ENCODE peak calls at places on chromosomes 4 and X, in eight cellular contexts. G is left lung; C is heart left ventricle; K is CD8-positive, alpha-beta T cell; O is HL-60; V is CD4-positive, alpha-beta T cell; T is A673; H is left ventricle myocardium inferior. E is an unnamed sample.

GRCh38 chr4:146224331-146224966 is 10.1 kb downstream of the REELD1 start:
- DNase-seq in V (no peak), T (no peak), O (no peak), C (no peak), G (no peak), K (no peak), H (no peak), E (no peak)

GRCh38 chr4:119138046-119138445 is 2.4 kb downstream of the MYOZ2 start:
- DNase-seq in K (no peak), C (no peak), T (peak; percentile 14), V (no peak), H (no peak), O (no peak), G (no peak), E (no peak)

GRCh38 chrX:39308126-39308525 is 506.9 kb downstream of the MID1IP1 start:
- DNase-seq in G (no peak), T (no peak), O (no peak), V (no peak), C (no peak), K (no peak), H (no peak), E (no peak)

GRCh38 chrX:15737957-15738685 is at the start of gene CA5B:
- DNase-seq in T (peak; percentile 89), G (peak; percentile 97), O (peak; percentile 86), K (peak; percentile 100), C (peak; percentile 90), V (peak; percentile 97), H (peak; percentile 90), E (peak; percentile 92)

GRCh38 chr4:109560687-109561452 is 824 bp downstream of the MCUB start:
- DNase-seq in C (peak; percentile 27), T (peak; percentile 53), O (peak; percentile 26), V (peak; percentile 33), K (peak; percentile 59), G (peak; percentile 85), H (peak; percentile 30), E (no peak)

GRCh38 chrX:134599173-134599914 is 58.9 kb downstream of the PLAC1 start:
- DNase-seq in C (peak; percentile 9), H (no peak), O (no peak), T (no peak), G (no peak), V (no peak), K (no peak), E (no peak)

GRCh38 chr4:135838889-135839288 is 1637.3 kb upstream of the PABPC4L start:
- DNase-seq in K (no peak), V (no peak), O (no peak), H (no peak), T (peak; percentile 41), G (no peak), C (no peak), E (no peak)

GRCh38 chrX:122188751-122189150 is 995.3 kb upstream of the GRIA3 start:
- DNase-seq in H (no peak), T (no peak), C (no peak), V (no peak), K (no peak), G (no peak), O (no peak), E (no peak)

GRCh38 chr4:52102587-52102986 is 51.5 kb downstream of the SPATA18 start:
- DNase-seq in K (no peak), G (no peak), C (no peak), T (no peak), H (no peak), V (no peak), O (no peak), E (no peak)

GRCh38 chr4:31647776-31648175 is 927.6 kb downstream of the PCDH7 start:
- DNase-seq in C (no peak), G (no peak), O (no peak), H (no peak), V (no peak), K (no peak), T (no peak), E (no peak)

GRCh38 chr4:64497526-64497925 is 88.3 kb upstream of the TECRL start:
- DNase-seq in V (no peak), G (no peak), H (no peak), K (no peak), C (no peak), T (no peak), O (no peak), E (no peak)

GRCh38 chr4:143617994-143618679 is 82.3 kb downstream of the FREM3 start:
- DNase-seq in C (no peak), T (no peak), G (no peak), V (no peak), H (no peak), O (no peak), K (no peak), E (no peak)
- H3K27me3 ChIP-seq in C (no peaks in the 10 kb centered on the region), T (peaks cover 5% of the 10 kb centered on the region), G (no peaks in the 10 kb centered on the region), V (no peaks in the 10 kb centered on the region), H (no peaks in the 10 kb centered on the region), O (peaks cover 11% of the 10 kb centered on the region), K (no peaks in the 10 kb centered on the region), E (no peaks in the 10 kb centered on the region)

GRCh38 chr4:153679476-153679875 is 4.6 kb upstream of the TLR2 start:
- DNase-seq in V (no peak), K (no peak), H (no peak), C (no peak), O (no peak), G (no peak), T (no peak), E (no peak)
- TF ChIP-seq CTCF in V (no peak), K (no peak), H (no peak), C (no peak), O (no peak), G (no peak), T (no peak), E (no peak)

GRCh38 chr4:124907881-124908280 is 195.3 kb upstream of the ANKRD50 start:
- DNase-seq in H (no peak), G (no peak), V (no peak), C (no peak), T (no peak), K (no peak), O (no peak), E (no peak)

GRCh38 chr4:124903995-124904722 is 191.6 kb upstream of the ANKRD50 start:
- DNase-seq in H (peak; percentile 18), G (no peak), C (peak; percentile 42), V (no peak), T (peak; percentile 75), K (no peak), O (no peak), E (peak; percentile 78)

GRCh38 chr4:124899997-124900396 is 187.5 kb upstream of the ANKRD50 start:
- DNase-seq in V (no peak), T (no peak), K (no peak), G (no peak), H (no peak), C (no peak), O (no peak), E (no peak)

GRCh38 chr4:124904723-124905390 is 192.3 kb upstream of the ANKRD50 start:
- DNase-seq in G (no peak), V (no peak), C (no peak), H (no peak), T (no peak), O (no peak), K (no peak), E (no peak)

DNA sequence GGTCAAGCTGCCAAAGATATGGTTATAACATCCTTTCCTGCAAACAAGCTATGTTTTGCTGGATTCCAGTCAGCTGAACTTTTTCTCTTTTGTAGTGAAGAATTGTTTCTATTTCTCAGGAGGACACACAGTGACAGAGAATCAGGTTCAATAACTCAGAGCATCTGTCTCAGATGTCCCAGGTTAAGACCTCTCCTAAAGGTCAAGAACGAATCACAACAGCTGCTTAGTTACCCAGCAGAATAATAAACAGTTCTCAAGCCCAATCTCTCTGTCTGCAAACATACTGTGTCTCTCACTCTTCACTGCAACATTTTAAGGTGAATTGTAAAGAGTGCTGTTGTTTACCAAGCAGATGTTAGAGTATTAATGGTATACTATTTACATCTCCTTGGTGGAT is 189.6 kb upstream of the ANKRD50 start:
- DNase-seq in G (no peak), K (no peak), C (no peak), T (no peak), V (no peak), O (no peak), H (no peak), E (no peak)
- H3K27me3 ChIP-seq in G (no peaks in the 10 kb centered on the region), K (no peaks in the 10 kb centered on the region), C (no peaks in the 10 kb centered on the region), T (no peaks in the 10 kb centered on the region), V (no peaks in the 10 kb centered on the region), O (no peaks in the 10 kb centered on the region), H (no peaks in the 10 kb centered on the region), E (no peaks in the 10 kb centered on the region)

GRCh38 chr4:9875516-9875915 is 94.1 kb downstream of the DRD5 start:
- DNase-seq in G (no peak), T (no peak), V (no peak), O (peak; percentile 58), K (no peak), C (no peak), H (no peak), E (no peak)

GRCh38 chr4:9880411-9881197 is 99.2 kb downstream of the DRD5 start:
- DNase-seq in O (no peak), V (no peak), C (no peak), K (no peak), G (no peak), T (no peak), H (no peak), E (no peak)

DNA sequence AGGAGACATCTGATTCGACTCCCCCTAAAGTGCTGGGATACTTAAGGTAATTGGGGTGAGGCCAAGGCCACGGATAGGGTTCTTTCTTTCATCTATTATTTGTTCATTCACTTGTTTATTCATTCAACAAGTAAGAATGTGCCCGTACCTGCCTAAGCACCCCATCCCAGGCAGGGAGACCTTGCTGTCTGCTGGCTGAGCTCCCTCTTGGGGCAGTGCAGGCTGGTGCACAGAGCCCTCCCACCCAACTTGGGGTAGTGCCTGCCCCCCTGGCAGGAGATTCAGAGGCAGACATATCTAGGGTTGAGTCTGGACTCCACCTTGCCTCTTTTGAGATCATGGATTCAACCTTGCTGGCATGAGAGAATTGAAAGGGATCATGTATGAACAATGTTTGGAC is 95.7 kb downstream of the DRD5 start:
- DNase-seq in G (no peak), C (no peak), T (no peak), H (no peak), V (no peak), O (no peak), K (no peak), E (no peak)
- TF ChIP-seq CTCF in G (no peak), C (no peak), T (no peak), H (no peak), V (no peak), O (no peak), K (no peak), E (no peak)

GRCh38 chr4:173522874-173523395 is 7.1 kb downstream of the HAND2 start:
- DNase-seq in T (no peak), H (peak; percentile 39), V (no peak), G (no peak), C (no peak), O (no peak), K (no peak), E (no peak)
- H3K27me3 ChIP-seq in T (no peaks in the 10 kb centered on the region), H (peaks cover 92% of the 10 kb centered on the region), V (peaks cover 100% of the 10 kb centered on the region), G (peaks cover 100% of the 10 kb centered on the region), C (peaks cover 98% of the 10 kb centered on the region), O (peaks cover 98% of the 10 kb centered on the region), K (peaks cover 74% of the 10 kb centered on the region), E (peaks cover 75% of the 10 kb centered on the region)

E was measured in gastrocnemius medialis.